ENCODE peak calls at places on chromosomes 11 and 22, in seven cellular contexts. Z is heart right ventricle, Q is PC-3, E is spleen, K is tibial artery, A is ovary, L is right lobe of liver. X is an unnamed sample. For H3K4me1, the result is how much of the 10 kb centered on the place peaks cover.

GRCh38 chr11:99063331-99063730 is 42.6 kb downstream of the CNTN5 start:
- DNase-seq in Q (no peak), Z (no peak), K (no peak), E (no peak), L (no peak), A (no peak), X (no peak)

GRCh38 chr22:19779685-19780268 is 19.2 kb downstream of the TBX1 start:
- DNase-seq in Q (no peak), K (no peak), Z (no peak), A (no peak), L (no peak), E (peak), X (no peak)

GRCh38 chr11:93623179-93623578 is 38.3 kb upstream of the CEP295 start:
- DNase-seq in L (no peak), A (no peak), K (no peak), Q (no peak), E (no peak), Z (no peak), X (no peak)

GRCh38 chr11:6941970-6942369 is 15.7 kb downstream of the ZNF215 start:
- DNase-seq in L (no peak), Q (no peak), A (no peak), Z (no peak), E (no peak), K (no peak), X (no peak)

GRCh38 chr11:34638897-34639296 is 18.0 kb downstream of the EHF start:
- DNase-seq in Z (no peak), K (no peak), L (no peak), E (no peak), Q (no peak), A (no peak), X (no peak)

GRCh38 chr11:17351171-17351509 is 460 bp upstream of the NCR3LG1 start:
- DNase-seq in Z (no peak), E (no peak), A (no peak), K (no peak), Q (no peak), L (no peak), X (no peak)

GRCh38 chr11:94134651-94135512 is 6.2 kb downstream of the PANX1 start:
- DNase-seq in E (no peak), L (peak), Z (peak), A (peak), K (peak), Q (peak), X (no peak)

GRCh38 chr11:90919332-90919731 is 696.5 kb upstream of the CHORDC1 start:
- DNase-seq in Q (no peak), L (no peak), K (no peak), A (no peak), E (no peak), Z (no peak), X (no peak)

GRCh38 chr11:35103366-35104194 is 35.4 kb upstream of the CD44 start:
- DNase-seq in K (no peak), E (no peak), A (no peak), Z (no peak), L (no peak), Q (no peak), X (no peak)

GRCh38 chr11:63920126-63920869 is 3.3 kb upstream of the RCOR2 start:
- DNase-seq in E (no peak), A (peak), Z (peak), Q (no peak), K (peak), L (no peak), X (peak)

GRCh38 chr11:4559527-4560440 is 14.8 kb downstream of the OR52M1 start:
- DNase-seq in E (no peak), Z (no peak), A (no peak), Q (no peak), L (no peak), K (no peak), X (no peak)

GRCh38 chr11:65055538-65055937 is 2.8 kb downstream of the NAALADL1 start:
- DNase-seq in Q (no peak), Z (no peak), L (no peak), A (no peak), E (no peak), K (no peak), X (no peak)

GRCh38 chr11:58654908-58655296 is 32.4 kb downstream of the CNTF start:
- DNase-seq in L (no peak), E (no peak), A (no peak), K (no peak), Q (peak), Z (no peak), X (no peak)

GRCh38 chr22:24925586-24926427 is 20.7 kb downstream of the LHFPL7 start:
- DNase-seq in K (no peak), E (no peak), Z (no peak), Q (no peak), A (no peak), L (no peak), X (no peak)

GRCh38 chr22:50306753-50307749 is at the start of gene PLXNB2:
- DNase-seq in K (peak), Z (peak), L (peak), Q (peak), E (no peak), A (peak), X (peak)

GRCh38 chr22:38727123-38727522 is 21.4 kb downstream of the GTPBP1 start:
- DNase-seq in Q (no peak), A (peak), Z (no peak), L (no peak), E (peak), K (no peak), X (no peak)

GRCh38 chr22:19914201-19914943 is 27.2 kb upstream of the COMT start:
- DNase-seq in E (no peak), K (no peak), A (no peak), L (no peak), Q (no peak), Z (no peak), X (no peak)

GRCh38 chr11:18319914-18320313 is 2.0 kb downstream of the HPS5 start:
- DNase-seq in A (no peak), Q (no peak), K (no peak), Z (no peak), E (no peak), L (no peak), X (no peak)

GRCh38 chr11:43547900-43548381 is 132.6 kb upstream of the HSD17B12 start:
- DNase-seq in Q (no peak), K (no peak), E (no peak), A (peak), L (no peak), Z (peak), X (no peak)

GRCh38 chr11:107931206-107931605 is 3.0 kb downstream of the RAB39A start:
- DNase-seq in Z (no peak), E (no peak), Q (peak), A (no peak), K (no peak), L (no peak), X (no peak)

DNA sequence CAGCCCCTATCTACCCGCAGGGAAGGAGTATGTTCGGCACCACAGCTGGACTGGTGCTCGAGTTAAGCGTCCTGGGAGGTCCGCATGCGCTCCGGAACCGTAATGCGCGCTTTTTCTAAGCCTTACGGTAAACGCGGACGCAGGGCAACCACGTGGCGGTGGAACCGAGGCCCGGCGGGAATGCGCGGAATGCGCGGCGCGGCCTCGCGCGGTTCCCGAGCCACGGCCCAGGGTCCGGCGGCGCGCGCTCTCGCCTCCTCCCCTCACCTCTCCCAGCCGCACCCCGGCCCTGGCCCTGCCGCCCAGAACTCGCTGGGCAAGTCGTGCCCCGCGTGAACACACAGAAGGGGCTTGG is 4.5 kb upstream of the CCND1 start:
- DNase-seq in Z (peak), E (no peak), A (peak), K (peak), L (peak), Q (peak), X (peak)
- H3K27ac ChIP-seq in Z (peak), E (peak), A (no peak), K (peak), L (no peak), Q (no peak), X (peak)

GRCh38 chr11:19920982-19921381 is 208.3 kb downstream of the NAV2 start:
- DNase-seq in E (no peak), A (no peak), L (no peak), K (no peak), Z (no peak), Q (no peak), X (no peak)
- H3K4me1 ChIP-seq in E (under half), A (under half), L (under half), K (under half), Z (under half), Q (under half), X (under half)

DNA sequence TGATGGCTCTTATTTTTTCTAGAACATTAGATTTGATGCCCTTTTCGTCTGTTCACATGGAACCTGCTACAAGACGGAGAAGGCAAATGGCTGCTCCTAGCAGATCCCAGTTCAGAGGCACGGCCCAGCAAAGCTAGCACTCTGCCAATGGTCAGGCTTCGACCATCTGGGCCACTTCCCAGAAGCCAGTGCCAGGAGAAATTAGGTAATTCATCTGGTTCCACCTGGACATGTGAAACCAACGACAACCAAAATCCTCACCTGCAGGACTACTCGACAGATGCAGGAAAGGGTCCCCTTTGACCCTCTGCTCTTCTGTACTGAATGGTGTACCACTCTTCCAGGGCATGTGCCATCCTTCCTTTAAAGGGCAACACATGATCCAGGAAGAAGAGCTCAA is 25.4 kb downstream of the MICAL3 start:
- DNase-seq in L (peak), Q (no peak), E (no peak), Z (no peak), K (no peak), A (no peak), X (no peak)
- H3K27ac ChIP-seq in L (no peak), Q (no peak), E (no peak), Z (no peak), K (no peak), A (no peak), X (no peak)

GRCh38 chr11:12217879-12218278 is 107.5 kb downstream of the MICAL2 start:
- DNase-seq in A (no peak), L (no peak), Z (no peak), Q (no peak), K (no peak), E (no peak), X (no peak)
- H3K4me1 ChIP-seq in A (under half), L (under half), Z (half or more), Q (under half), K (under half), E (under half), X (under half)

DNA sequence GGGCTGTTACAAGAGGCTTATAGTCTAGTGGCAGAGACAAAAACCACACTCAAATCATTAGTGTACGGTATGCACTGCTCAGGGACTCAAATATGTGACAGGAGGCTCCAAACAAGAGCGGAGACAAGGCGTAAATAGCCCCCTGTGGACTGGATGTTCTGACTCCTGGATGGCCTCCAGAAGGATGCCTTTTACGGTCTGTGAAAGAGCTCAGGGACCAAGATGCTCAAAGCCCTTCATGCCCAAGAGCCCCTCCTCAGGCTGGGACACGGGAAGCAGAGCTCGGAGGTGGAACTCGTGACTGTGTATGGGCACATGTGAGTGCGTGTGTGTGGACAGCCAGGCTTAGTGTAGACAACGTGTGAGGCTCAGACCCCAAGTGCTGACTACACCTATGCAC is 9.7 kb downstream of the PPM1F start:
- DNase-seq in L (no peak), E (peak), Z (no peak), Q (no peak), A (no peak), K (no peak), X (no peak)
- H3K27ac ChIP-seq in L (peak), E (peak), Z (peak), Q (peak), A (no peak), K (peak), X (peak)